ENCODE peak calls at places on chromosomes 5 and 9, in six cellular contexts. W is T-helper 1 cell, N is NCI-H82, K is left ventricle myocardium inferior, R is small intestine, X is left lobe of liver. A is an unnamed sample.

GRCh38 chr9:10045598-10045997 is 567.2 kb downstream of the PTPRD start:
- DNase-seq in W (no peak), N (peak; percentile 36), K (no peak), R (no peak), X (no peak), A (no peak)

GRCh38 chr9:136969774-136970173 is 7.5 kb upstream of the PTGDS start:
- DNase-seq in W (no peak), N (no peak), K (no peak), R (no peak), X (no peak), A (no peak)

GRCh38 chr9:119963798-119964372 is 594.6 kb upstream of the BRINP1 start:
- DNase-seq in W (no peak), N (peak; percentile 2), K (no peak), R (no peak), X (no peak), A (no peak)

GRCh38 chr9:121383715-121384114 is 13.7 kb upstream of the STOM start:
- DNase-seq in W (no peak), N (peak; percentile 6), K (no peak), R (no peak), X (no peak), A (no peak)

GRCh38 chr5:140261403-140262171 is 41.3 kb downstream of the PFDN1 start:
- DNase-seq in W (peak; percentile 63), N (no peak), K (peak; percentile 69), R (peak; percentile 96), X (peak; percentile 67), A (no peak)

GRCh38 chr9:91186311-91187101 is 175.2 kb downstream of the AUH start:
- DNase-seq in W (peak; percentile 40), N (no peak), K (no peak), R (no peak), X (no peak), A (no peak)

GRCh38 chr9:107557236-107557990 is 67.8 kb upstream of the KLF4 start:
- DNase-seq in W (no peak), N (no peak), K (no peak), R (peak; percentile 46), X (no peak), A (no peak)

GRCh38 chr9:104783588-104783987 is 19.7 kb downstream of the NIPSNAP3B start:
- DNase-seq in W (no peak), N (no peak), K (no peak), R (no peak), X (no peak), A (no peak)

GRCh38 chr9:94568250-94568889 is 13.5 kb downstream of the PCAT7 start:
- DNase-seq in W (no peak), N (no peak), K (no peak), R (no peak), X (no peak), A (no peak)

GRCh38 chr5:175617447-175617846 is 40.4 kb upstream of the HRH2 start:
- DNase-seq in W (no peak), N (no peak), K (no peak), R (peak; percentile 46), X (no peak), A (no peak)

GRCh38 chr9:33186457-33187168 is 19.5 kb upstream of the B4GALT1 start:
- DNase-seq in W (no peak), N (no peak), K (no peak), R (peak; percentile 93), X (no peak), A (no peak)

A was measured in CD8-positive, alpha-beta memory T cell.